ENCODE peak calls at places on chromosomes 12 and 14, in six cellular contexts. J is CD4-positive, alpha-beta T cell; G is BE2C; S is cardiac muscle cell; M is HFFc6; W is OCI-LY7. Q is an unnamed sample.
A peak's percentile ranks its signal among the peaks of the same experiment; 100 is the strongest.

GRCh38 chr12:26298785-26299621 is 103.6 kb downstream of the SSPN start:
- DNase-seq in G (no peak), M (peak; percentile 87), S (peak; percentile 19), J (no peak), W (peak; percentile 59), Q (no peak)

GRCh38 chr14:101797785-101798342 is 36.4 kb downstream of the PPP2R5C start:
- DNase-seq in J (no peak), S (no peak), M (no peak), G (no peak), W (no peak), Q (no peak)

GRCh38 chr12:26845984-26846383 is 13.0 kb upstream of the ITPR2 start:
- DNase-seq in S (peak; percentile 56), J (no peak), W (peak; percentile 56), M (peak; percentile 68), G (no peak), Q (no peak)

GRCh38 chr14:83607682-83608081 is 1922.3 kb upstream of the FLRT2 start:
- DNase-seq in G (no peak), M (no peak), J (no peak), W (no peak), S (no peak), Q (no peak)

GRCh38 chr12:68349083-68349700 is 17.0 kb upstream of the MDM1 start:
- DNase-seq in G (no peak), W (no peak), J (no peak), M (no peak), S (no peak), Q (no peak)

GRCh38 chr12:82299617-82300016 is 58.6 kb downstream of the CCDC59 start:
- DNase-seq in J (no peak), S (peak; percentile 65), M (peak; percentile 1), G (no peak), W (no peak), Q (no peak)

GRCh38 chr12:95336387-95337067 is 118.9 kb downstream of the VEZT start:
- DNase-seq in J (no peak), M (peak; percentile 79), G (peak; percentile 81), W (peak; percentile 89), S (peak; percentile 88), Q (peak; percentile 43)

GRCh38 chr12:74941678-74942077 is 268.0 kb downstream of the KCNC2 start:
- DNase-seq in G (no peak), S (no peak), W (no peak), M (no peak), J (no peak), Q (no peak)

GRCh38 chr12:26379777-26380467 is 184.5 kb downstream of the SSPN start:
- DNase-seq in G (no peak), W (no peak), J (no peak), S (no peak), M (no peak), Q (no peak)

DNA sequence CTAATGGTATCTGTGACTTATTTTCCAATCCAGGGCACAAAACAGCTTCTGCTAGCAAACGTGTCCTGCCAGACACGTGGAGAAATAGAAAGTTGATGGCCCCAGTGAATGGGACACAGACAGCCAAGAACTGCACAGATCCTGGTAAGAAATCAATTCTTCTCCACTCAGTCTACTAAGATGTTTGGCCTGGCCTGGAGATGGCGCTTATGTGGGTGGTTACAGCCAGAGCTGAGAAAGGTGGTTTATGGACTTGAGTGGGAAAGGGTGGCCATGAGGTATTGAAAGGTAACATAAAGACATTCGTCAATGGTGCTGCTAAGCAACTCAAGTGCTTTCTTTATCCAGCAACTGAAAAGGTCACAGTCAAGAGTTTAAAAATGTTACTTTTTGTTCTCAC is 2.9 kb downstream of the SLC24A4 start:
- DNase-seq in M (no peak), G (no peak), J (no peak), W (no peak), S (no peak), Q (no peak)
- TF ChIP-seq CTCF in M (peak; percentile 17), G (no peak), J (no peak), W (peak; percentile 35), S (no peak), Q (no peak)

DNA sequence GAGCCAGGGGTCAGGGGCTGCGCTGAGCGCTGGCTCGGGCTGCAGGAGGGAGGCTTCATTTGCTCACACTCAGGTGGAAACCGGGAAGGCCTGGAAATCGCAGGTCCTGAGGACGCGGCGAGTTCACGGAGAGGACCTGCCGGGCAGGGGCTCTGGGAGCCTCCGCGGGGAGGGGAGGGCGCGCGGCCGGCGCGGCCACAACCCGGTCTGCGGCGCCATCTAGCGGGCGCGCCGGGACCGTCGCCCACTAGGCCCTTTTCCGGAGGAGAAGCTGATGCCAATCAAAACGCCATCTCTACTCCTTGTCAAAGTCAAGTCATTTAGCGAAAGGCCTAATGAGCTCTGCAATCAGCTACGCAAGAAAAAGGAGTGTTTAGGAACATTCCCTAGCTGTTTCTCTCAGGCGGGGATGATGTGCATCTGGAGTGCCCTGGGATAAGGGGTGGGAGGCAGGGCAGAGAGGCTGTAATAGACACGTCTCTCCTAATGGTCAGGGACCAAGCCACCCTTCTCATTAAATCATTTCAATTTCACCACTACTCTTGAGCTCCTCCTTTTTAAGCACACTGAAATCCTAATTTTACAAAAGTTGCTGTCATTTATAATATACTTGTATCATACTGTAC is 885.8 kb upstream of the TMEM132C start:
- DNase-seq in M (no peak), G (peak; percentile 56), J (no peak), W (peak; percentile 24), S (peak; percentile 87), Q (peak; percentile 19)
- TF ChIP-seq CTCF in M (peak; percentile 98), G (peak; percentile 77), J (peak; percentile 52), W (peak; percentile 89), S (peak; percentile 64), Q (peak; percentile 64)

GRCh38 chr12:85310025-85310424 is 30.0 kb downstream of the ALX1 start:
- DNase-seq in M (no peak), J (no peak), W (no peak), S (peak; percentile 34), G (no peak), Q (no peak)

GRCh38 chr12:85308374-85308773 is 28.4 kb downstream of the ALX1 start:
- DNase-seq in S (no peak), M (no peak), G (no peak), W (no peak), J (no peak), Q (no peak)

GRCh38 chr12:85309180-85309579 is 29.2 kb downstream of the ALX1 start:
- DNase-seq in J (no peak), M (no peak), S (no peak), W (no peak), G (no peak), Q (no peak)

GRCh38 chr12:85310456-85311076 is 30.5 kb downstream of the ALX1 start:
- DNase-seq in M (no peak), S (no peak), G (no peak), J (no peak), W (peak; percentile 10), Q (no peak)
- TF ChIP-seq CTCF in M (peak; percentile 77), S (peak; percentile 28), G (peak; percentile 37), J (no peak), W (peak; percentile 77), Q (peak; percentile 43)

GRCh38 chr12:46494424-46494823 is 121.9 kb upstream of the SLC38A2 start:
- DNase-seq in G (no peak), W (no peak), J (no peak), M (peak; percentile 57), S (peak; percentile 52), Q (no peak)

GRCh38 chr12:46493352-46494209 is 121.0 kb upstream of the SLC38A2 start:
- DNase-seq in W (no peak), J (no peak), S (no peak), M (no peak), G (no peak), Q (no peak)

GRCh38 chr12:46490635-46491034 is 118.1 kb upstream of the SLC38A2 start:
- DNase-seq in G (no peak), M (peak; percentile 16), J (no peak), W (no peak), S (no peak), Q (no peak)

GRCh38 chr12:46491548-46491947 is 119.0 kb upstream of the SLC38A2 start:
- DNase-seq in G (no peak), M (no peak), W (no peak), J (no peak), S (no peak), Q (no peak)

GRCh38 chr12:46492471-46493351 is 120.1 kb upstream of the SLC38A2 start:
- DNase-seq in S (no peak), G (no peak), M (peak; percentile 72), W (no peak), J (no peak), Q (no peak)
- TF ChIP-seq CTCF in S (no peak), G (no peak), M (peak; percentile 11), W (no peak), J (no peak), Q (no peak)

DNA sequence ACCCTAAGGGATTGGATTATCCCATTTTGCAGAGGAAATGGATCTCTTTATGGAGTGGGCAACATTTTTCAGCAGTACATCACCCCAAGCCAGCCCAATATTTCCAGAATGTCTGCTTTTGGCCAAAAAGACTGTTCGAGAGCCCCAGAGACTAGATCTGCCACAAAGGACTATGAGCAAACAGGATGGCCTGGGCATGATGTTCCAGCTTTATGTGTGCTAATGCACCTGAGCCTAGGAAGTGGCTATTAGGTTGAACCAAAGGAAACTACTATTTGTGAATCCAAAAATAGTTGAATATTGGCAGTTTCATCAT is 14.8 kb upstream of the PNMA1 start:
- DNase-seq in G (no peak), J (no peak), S (no peak), W (no peak), M (no peak), Q (no peak)
- TF ChIP-seq CTCF in G (no peak), J (no peak), S (no peak), W (no peak), M (peak; percentile 38), Q (no peak)

DNA sequence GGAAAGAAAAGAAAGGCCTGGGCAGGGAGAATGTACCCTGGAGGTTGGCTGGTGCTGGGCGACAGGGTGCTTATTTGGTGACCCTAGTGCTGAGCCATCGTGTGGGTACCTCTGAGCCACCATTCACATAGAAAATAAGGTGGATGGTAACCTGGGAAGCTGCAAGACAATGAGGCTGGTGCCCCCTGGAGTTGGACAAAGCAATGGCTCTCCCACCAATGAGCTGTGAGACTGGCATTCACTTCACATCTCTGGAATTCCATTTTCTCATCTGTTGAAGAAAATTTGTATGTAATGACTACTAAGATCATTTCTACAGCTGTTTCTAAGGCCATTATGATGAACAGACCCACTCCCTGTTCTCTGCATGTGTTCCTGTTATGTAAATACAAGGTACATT is 63.1 kb upstream of the IGF1 start:
- DNase-seq in J (no peak), W (no peak), G (no peak), S (no peak), M (peak; percentile 37), Q (no peak)
- TF ChIP-seq CTCF in J (no peak), W (peak; percentile 35), G (peak; percentile 26), S (peak; percentile 19), M (peak; percentile 69), Q (peak; percentile 10)

DNA sequence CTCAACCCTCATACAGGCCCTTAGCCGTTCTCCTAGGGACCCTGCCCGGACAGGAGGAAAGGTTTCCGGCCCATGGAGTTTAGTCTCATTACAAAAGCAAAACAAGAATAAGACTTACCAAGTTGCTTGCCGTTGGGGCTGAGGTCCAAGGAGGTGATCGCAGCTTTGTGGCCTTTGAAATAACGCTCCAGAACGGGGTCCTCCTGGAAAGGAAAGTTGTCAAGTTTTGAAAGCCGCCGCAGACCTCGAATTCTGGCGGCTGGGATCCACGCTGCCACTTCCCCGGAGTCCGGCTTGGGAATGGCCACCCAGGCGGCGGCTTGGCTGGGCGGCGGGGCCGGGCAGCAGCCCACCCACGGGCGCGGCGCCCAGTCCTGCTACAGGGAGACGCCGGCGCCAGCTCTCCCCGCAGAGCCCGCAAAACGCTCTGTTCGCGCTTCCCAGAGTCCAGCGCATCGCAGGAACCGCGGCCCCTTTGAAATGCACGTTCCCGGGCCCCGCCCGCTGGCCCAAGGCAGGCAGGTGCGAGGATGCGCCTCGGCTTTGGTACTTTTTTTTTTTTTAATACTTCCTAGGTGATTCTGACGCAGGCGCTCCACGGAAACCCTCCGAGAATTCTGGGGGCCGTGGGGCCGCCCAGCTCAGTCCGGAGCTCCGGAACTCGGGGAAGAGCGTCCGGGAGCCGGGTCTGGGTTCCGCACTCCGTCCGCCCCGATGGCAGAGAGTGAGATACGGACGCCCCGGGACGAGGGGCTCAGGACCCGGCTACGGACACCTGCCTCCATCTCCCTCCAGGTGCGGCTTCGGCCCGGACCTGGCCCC is 617 bp upstream of the GALNT4 start:
- DNase-seq in S (peak; percentile 67), J (peak; percentile 25), G (peak; percentile 57), M (no peak), W (peak; percentile 71), Q (no peak)
- TF ChIP-seq CTCF in S (peak; percentile 13), J (peak; percentile 10), G (no peak), M (peak; percentile 52), W (peak; percentile 60), Q (no peak)